ENCODE peak calls at places on chromosomes 1 and 21, in eight cellular contexts. P is upper lobe of left lung, I is cardiac fibroblast, D is B cell, U is astrocyte of the spinal cord, W is right lobe of liver, S is GM23338, O is GM12865. T is an unnamed sample.

GRCh38 chr1:163772266-163772665 is 450.5 kb downstream of the NUF2 start:
- DNase-seq in P (no peak), I (no peak), D (no peak), U (no peak), W (no peak), S (no peak), O (no peak), T (no peak)

GRCh38 chr1:2049517-2050481 is at the start of gene PRKCZ:
- DNase-seq in P (peak; percentile 92), I (peak; percentile 10), D (peak; percentile 97), U (no peak), W (peak; percentile 96), S (peak; percentile 96), O (peak; percentile 11), T (peak; percentile 94)

GRCh38 chr1:151968058-151968457 is 25.6 kb downstream of the S100A10 start:
- DNase-seq in P (peak; percentile 50), I (peak; percentile 70), D (peak; percentile 65), U (peak; percentile 55), W (no peak), S (peak; percentile 80), O (peak; percentile 66), T (peak; percentile 69)

GRCh38 chr21:46155514-46156377 is at the start of gene FTCD:
- DNase-seq in P (peak; percentile 18), I (no peak), D (no peak), U (no peak), W (peak; percentile 81), S (no peak), O (no peak), T (no peak)

GRCh38 chr1:240766831-240767230 is 154.9 kb upstream of the GREM2 start:
- DNase-seq in P (no peak), I (no peak), D (no peak), U (peak; percentile 9), W (no peak), S (no peak), O (no peak), T (no peak)

GRCh38 chr21:41318218-41318617 is 1.6 kb downstream of the FAM3B start:
- DNase-seq in P (no peak), I (no peak), D (no peak), U (no peak), W (no peak), S (no peak), O (no peak), T (no peak)

GRCh38 chr21:33211732-33212131 is 18.0 kb upstream of the IFNAR2 start:
- DNase-seq in P (no peak), I (no peak), D (no peak), U (no peak), W (no peak), S (no peak), O (no peak), T (no peak)

GRCh38 chr1:94539496-94539895 is 2.1 kb downstream of the F3 start:
- DNase-seq in P (peak; percentile 45), I (peak; percentile 35), D (no peak), U (peak; percentile 34), W (no peak), S (no peak), O (no peak), T (no peak)

GRCh38 chr1:166170075-166170474 is 3.3 kb upstream of the FAM78B start:
- DNase-seq in P (peak; percentile 28), I (no peak), D (no peak), U (no peak), W (no peak), S (no peak), O (peak; percentile 85), T (no peak)

GRCh38 chr1:210250665-210250997 is 18.0 kb downstream of the SERTAD4 start:
- DNase-seq in P (peak; percentile 28), I (peak; percentile 15), D (peak; percentile 21), U (no peak), W (no peak), S (peak; percentile 83), O (no peak), T (no peak)

GRCh38 chr1:81781749-81782148 is 19.0 kb upstream of the ADGRL2 start:
- DNase-seq in P (no peak), I (no peak), D (no peak), U (no peak), W (no peak), S (peak; percentile 57), O (no peak), T (no peak)
- TF ChIP-seq CTCF in P (no peak), I (no peak), D (no peak), U (no peak), W (no peak), S (peak; percentile 59), O (no peak), T (no peak)

GRCh38 chr1:214101246-214101645 is 113.5 kb downstream of the PROX1 start:
- DNase-seq in P (no peak), I (no peak), D (no peak), U (no peak), W (no peak), S (no peak), O (no peak), T (no peak)
- TF ChIP-seq CTCF in P (no peak), I (no peak), D (no peak), U (no peak), W (no peak), S (no peak), O (no peak), T (no peak)

GRCh38 chr1:16367968-16368910 is 1.2 kb downstream of the SZRD1 start:
- DNase-seq in P (no peak), I (peak; percentile 40), D (no peak), U (peak; percentile 36), W (no peak), S (peak; percentile 84), O (no peak), T (peak; percentile 36)

GRCh38 chr1:16366722-16367257 is at the start of gene SZRD1:
- DNase-seq in P (peak; percentile 98), I (peak; percentile 100), D (peak; percentile 99), U (peak; percentile 100), W (peak; percentile 96), S (peak; percentile 99), O (peak; percentile 99), T (peak; percentile 98)

GRCh38 chr1:16371725-16372124 is 4.7 kb downstream of the SZRD1 start:
- DNase-seq in P (no peak), I (peak; percentile 76), D (no peak), U (peak; percentile 50), W (no peak), S (no peak), O (peak; percentile 65), T (peak; percentile 29)

GRCh38 chr1:16369821-16370220 is 2.8 kb downstream of the SZRD1 start:
- DNase-seq in P (no peak), I (no peak), D (no peak), U (no peak), W (no peak), S (no peak), O (no peak), T (no peak)

DNA sequence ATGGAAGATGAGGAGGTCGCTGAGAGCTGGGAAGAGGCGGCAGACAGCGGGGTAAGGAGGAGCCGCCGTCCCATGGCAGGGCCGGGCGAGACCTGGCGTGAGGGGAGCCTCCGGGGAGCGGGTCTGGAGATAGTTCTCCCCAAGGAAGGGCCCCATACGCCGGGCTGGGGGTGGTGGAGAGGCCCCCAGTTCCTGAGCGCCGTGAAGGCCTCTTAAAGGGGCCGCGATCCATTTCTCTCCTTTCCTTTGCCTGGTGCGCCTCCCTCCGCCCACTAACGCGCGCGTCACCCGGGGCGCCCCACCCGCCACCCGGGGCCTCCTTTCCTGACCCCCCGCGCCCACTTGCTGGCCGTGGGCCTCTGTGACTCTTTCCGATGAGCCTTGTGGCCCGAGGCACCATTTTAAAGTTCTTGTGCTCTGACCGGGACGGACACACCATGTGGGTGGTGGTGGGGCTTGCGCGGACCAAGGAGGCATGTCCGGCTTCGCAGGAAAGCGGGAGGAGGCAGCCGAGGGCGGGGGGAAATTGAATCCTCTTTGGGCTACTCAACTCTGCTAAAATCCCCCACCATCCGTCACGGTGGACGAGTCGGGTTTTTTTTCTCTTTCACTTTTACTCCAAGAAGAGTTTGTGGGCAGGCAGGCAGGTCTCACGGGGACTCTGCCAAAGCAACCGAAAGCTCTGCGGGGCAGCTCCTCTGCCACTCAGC is 371 bp downstream of the SZRD1 start:
- DNase-seq in P (peak; percentile 86), I (peak; percentile 95), D (peak; percentile 88), U (peak; percentile 91), W (peak; percentile 84), S (peak; percentile 78), O (peak; percentile 97), T (peak; percentile 92)
- TF ChIP-seq CTCF in P (peak; percentile 22), I (no peak), D (no peak), U (no peak), W (peak; percentile 10), S (no peak), O (no peak), T (no peak)

GRCh38 chr1:23854568-23854967 is 13.5 kb downstream of the FUCA1 start:
- DNase-seq in P (no peak), I (peak; percentile 15), D (no peak), U (no peak), W (no peak), S (peak; percentile 10), O (peak; percentile 21), T (peak; percentile 42)
- TF ChIP-seq CTCF in P (no peak), I (peak; percentile 41), D (no peak), U (peak; percentile 7), W (peak; percentile 32), S (no peak), O (peak; percentile 18), T (peak; percentile 23)

T was measured in activated CD8-positive, alpha-beta T cell treated with anti-CD3 and anti-CD28 coated beads for 36 hours.